ENCODE peak calls at places on chromosomes 7 and 10, in four cellular contexts. W, E, O and S are unnamed samples.

GRCh38 chr10:99945286-99945685 is 64.5 kb downstream of the DNMBP start:
- DNase-seq in W (no peak), E (no peak), O (no peak), S (peak; percentile 50)

GRCh38 chr7:129536323-129536722 is 34.0 kb downstream of the SMKR1 start:
- DNase-seq in W (no peak), E (no peak), O (no peak), S (no peak)

GRCh38 chr7:82722946-82723345 is 279.4 kb upstream of the CACNA2D1 start:
- DNase-seq in W (no peak), E (no peak), O (no peak), S (no peak)

GRCh38 chr10:89393898-89394297 is 1.5 kb downstream of the IFIT1 start:
- DNase-seq in W (no peak), E (no peak), O (no peak), S (no peak)

GRCh38 chr7:140326116-140326928 is 72.0 kb downstream of the SLC37A3 start:
- DNase-seq in W (peak; percentile 60), E (no peak), O (peak; percentile 38), S (peak; percentile 46)

GRCh38 chr7:148457310-148457921 is 133.2 kb upstream of the C7orf33 start:
- DNase-seq in W (no peak), E (no peak), O (no peak), S (no peak)

GRCh38 chr7:54858008-54858692 is 99.1 kb upstream of the SEC61G start:
- DNase-seq in W (no peak), E (no peak), O (no peak), S (peak; percentile 83)

GRCh38 chr10:114868801-114869200 is 47.2 kb downstream of the FHIP2A start:
- DNase-seq in W (no peak), E (no peak), O (no peak), S (peak; percentile 66)

GRCh38 chr10:132776186-132776585 is 9.8 kb downstream of the NKX6-2 start:
- DNase-seq in W (no peak), E (no peak), O (no peak), S (no peak)

GRCh38 chr10:17835688-17836087 is 26.5 kb downstream of the MRC1 start:
- DNase-seq in W (no peak), E (no peak), O (peak; percentile 96), S (peak; percentile 82)

GRCh38 chr10:112907893-112908292 is 42.2 kb upstream of the TCF7L2 start:
- DNase-seq in W (no peak), E (no peak), O (peak; percentile 42), S (peak; percentile 30)

GRCh38 chr10:68826764-68827591 is at the start of gene STOX1:
- DNase-seq in W (peak; percentile 36), E (no peak), O (peak; percentile 18), S (peak; percentile 69)

GRCh38 chr7:121562274-121562673 is 166.2 kb upstream of the FAM3C start:
- DNase-seq in W (no peak), E (no peak), O (peak; percentile 27), S (no peak)

GRCh38 chr10:64574371-64574770 is 1053.2 kb downstream of the REEP3 start:
- DNase-seq in W (no peak), E (no peak), O (no peak), S (no peak)

GRCh38 chr10:21724695-21725371 is 190.8 kb downstream of the MLLT10 start:
- DNase-seq in W (peak; percentile 89), E (peak; percentile 42), O (peak; percentile 98), S (peak; percentile 97)

GRCh38 chr7:127392566-127393369 is at the start of gene ZNF800:
- DNase-seq in W (peak; percentile 91), E (peak; percentile 50), O (peak; percentile 85), S (peak; percentile 75)

GRCh38 chr10:48496831-48497792 is 107.8 kb downstream of the ARHGAP22 start:
- DNase-seq in W (no peak), E (no peak), O (peak; percentile 13), S (peak; percentile 42)

GRCh38 chr10:24944512-24945255 is 7.7 kb downstream of the PRTFDC1 start:
- DNase-seq in W (no peak), E (no peak), O (peak; percentile 82), S (peak; percentile 86)